ENCODE peak calls at places on chromosomes 3 and 15, in ten cellular contexts. One of them, this sample, is unnamed.

GRCh38 chr3:196108075-196108743 is 26.3 kb upstream of the TFRC start:
- DNase-seq in fibroblast of mammary gland: no peak
- DNase-seq in hepatocyte: peak
- DNase-seq in mammary epithelial cell: no peak
- DNase-seq in pancreas: no peak
- DNase-seq in glutamatergic neuron: no peak
- DNase-seq in AG09319: no peak
- DNase-seq in CD4-positive, alpha-beta T cell: no peak
- DNase-seq in neural crest cell: no peak
- DNase-seq in HL-60: no peak
- DNase-seq in this sample: no peak

GRCh38 chr15:73110246-73110645 is 58.0 kb downstream of the NEO1 start:
- DNase-seq in CD4-positive, alpha-beta T cell: no peak
- DNase-seq in glutamatergic neuron: no peak
- DNase-seq in AG09319: no peak
- DNase-seq in fibroblast of mammary gland: no peak
- DNase-seq in neural crest cell: no peak
- DNase-seq in mammary epithelial cell: no peak
- DNase-seq in HL-60: no peak
- DNase-seq in pancreas: no peak
- DNase-seq in hepatocyte: no peak
- DNase-seq in this sample: no peak

GRCh38 chr3:71438904-71439303 is 144.6 kb downstream of the FOXP1 start:
- DNase-seq in HL-60: peak
- DNase-seq in glutamatergic neuron: no peak
- DNase-seq in mammary epithelial cell: no peak
- DNase-seq in AG09319: no peak
- DNase-seq in hepatocyte: no peak
- DNase-seq in fibroblast of mammary gland: no peak
- DNase-seq in CD4-positive, alpha-beta T cell: no peak
- DNase-seq in pancreas: no peak
- DNase-seq in neural crest cell: no peak
- DNase-seq in this sample: no peak

GRCh38 chr3:65776494-65776893 is 262.2 kb downstream of the MAGI1 start:
- DNase-seq in HL-60: no peak
- DNase-seq in mammary epithelial cell: peak
- DNase-seq in glutamatergic neuron: no peak
- DNase-seq in fibroblast of mammary gland: peak
- DNase-seq in pancreas: no peak
- DNase-seq in neural crest cell: no peak
- DNase-seq in hepatocyte: no peak
- DNase-seq in AG09319: peak
- DNase-seq in CD4-positive, alpha-beta T cell: no peak
- DNase-seq in this sample: peak

GRCh38 chr15:70632079-70632850 is 131.1 kb downstream of the UACA start:
- DNase-seq in AG09319: no peak
- DNase-seq in glutamatergic neuron: no peak
- DNase-seq in CD4-positive, alpha-beta T cell: no peak
- DNase-seq in pancreas: no peak
- DNase-seq in hepatocyte: peak
- DNase-seq in HL-60: no peak
- DNase-seq in neural crest cell: no peak
- DNase-seq in fibroblast of mammary gland: peak
- DNase-seq in mammary epithelial cell: peak
- DNase-seq in this sample: no peak

GRCh38 chr15:37771462-37771861 is 163.0 kb upstream of the TMCO5A start:
- DNase-seq in glutamatergic neuron: no peak
- DNase-seq in fibroblast of mammary gland: peak
- DNase-seq in mammary epithelial cell: peak
- DNase-seq in CD4-positive, alpha-beta T cell: no peak
- DNase-seq in AG09319: no peak
- DNase-seq in pancreas: no peak
- DNase-seq in HL-60: no peak
- DNase-seq in hepatocyte: no peak
- DNase-seq in neural crest cell: no peak
- DNase-seq in this sample: peak

GRCh38 chr3:119211803-119212202 is 28.9 kb downstream of the B4GALT4 start:
- DNase-seq in glutamatergic neuron: no peak
- DNase-seq in mammary epithelial cell: no peak
- DNase-seq in fibroblast of mammary gland: no peak
- DNase-seq in hepatocyte: no peak
- DNase-seq in HL-60: no peak
- DNase-seq in AG09319: no peak
- DNase-seq in CD4-positive, alpha-beta T cell: no peak
- DNase-seq in neural crest cell: no peak
- DNase-seq in pancreas: no peak
- DNase-seq in this sample: no peak

GRCh38 chr3:60298141-60298540 is 953.1 kb downstream of the FHIT start:
- DNase-seq in neural crest cell: no peak
- DNase-seq in pancreas: no peak
- DNase-seq in mammary epithelial cell: no peak
- DNase-seq in fibroblast of mammary gland: no peak
- DNase-seq in HL-60: no peak
- DNase-seq in CD4-positive, alpha-beta T cell: no peak
- DNase-seq in glutamatergic neuron: no peak
- DNase-seq in AG09319: no peak
- DNase-seq in hepatocyte: no peak
- DNase-seq in this sample: no peak

GRCh38 chr3:57872606-57873005 is 116.5 kb downstream of the SLMAP start:
- DNase-seq in neural crest cell: no peak
- DNase-seq in pancreas: no peak
- DNase-seq in HL-60: no peak
- DNase-seq in CD4-positive, alpha-beta T cell: no peak
- DNase-seq in mammary epithelial cell: no peak
- DNase-seq in AG09319: no peak
- DNase-seq in glutamatergic neuron: no peak
- DNase-seq in hepatocyte: no peak
- DNase-seq in fibroblast of mammary gland: no peak
- DNase-seq in this sample: no peak

GRCh38 chr15:92733090-92733933 is 77.7 kb upstream of the FAM174B start:
- DNase-seq in hepatocyte: no peak
- DNase-seq in AG09319: no peak
- DNase-seq in neural crest cell: no peak
- DNase-seq in mammary epithelial cell: no peak
- DNase-seq in HL-60: peak
- DNase-seq in fibroblast of mammary gland: no peak
- DNase-seq in glutamatergic neuron: no peak
- DNase-seq in CD4-positive, alpha-beta T cell: no peak
- DNase-seq in pancreas: no peak
- DNase-seq in this sample: no peak

GRCh38 chr3:108014943-108015342 is 75.9 kb downstream of the CD47 start:
- DNase-seq in glutamatergic neuron: no peak
- DNase-seq in fibroblast of mammary gland: no peak
- DNase-seq in AG09319: no peak
- DNase-seq in CD4-positive, alpha-beta T cell: no peak
- DNase-seq in pancreas: no peak
- DNase-seq in hepatocyte: no peak
- DNase-seq in HL-60: no peak
- DNase-seq in neural crest cell: no peak
- DNase-seq in mammary epithelial cell: no peak
- DNase-seq in this sample: no peak

GRCh38 chr3:108011616-108012015 is 79.2 kb downstream of the CD47 start:
- DNase-seq in AG09319: no peak
- DNase-seq in hepatocyte: no peak
- DNase-seq in neural crest cell: no peak
- DNase-seq in glutamatergic neuron: no peak
- DNase-seq in pancreas: no peak
- DNase-seq in mammary epithelial cell: no peak
- DNase-seq in fibroblast of mammary gland: no peak
- DNase-seq in CD4-positive, alpha-beta T cell: no peak
- DNase-seq in HL-60: no peak
- DNase-seq in this sample: no peak

GRCh38 chr3:108017587-108017986 is 73.2 kb downstream of the CD47 start:
- DNase-seq in HL-60: no peak
- DNase-seq in AG09319: no peak
- DNase-seq in pancreas: no peak
- DNase-seq in glutamatergic neuron: no peak
- DNase-seq in neural crest cell: no peak
- DNase-seq in hepatocyte: no peak
- DNase-seq in CD4-positive, alpha-beta T cell: no peak
- DNase-seq in fibroblast of mammary gland: no peak
- DNase-seq in mammary epithelial cell: no peak
- DNase-seq in this sample: no peak

GRCh38 chr3:108012304-108012703 is 78.5 kb downstream of the CD47 start:
- DNase-seq in mammary epithelial cell: no peak
- DNase-seq in neural crest cell: no peak
- DNase-seq in AG09319: no peak
- DNase-seq in hepatocyte: no peak
- DNase-seq in pancreas: no peak
- DNase-seq in glutamatergic neuron: no peak
- DNase-seq in fibroblast of mammary gland: no peak
- DNase-seq in CD4-positive, alpha-beta T cell: no peak
- DNase-seq in HL-60: no peak
- DNase-seq in this sample: no peak

DNA sequence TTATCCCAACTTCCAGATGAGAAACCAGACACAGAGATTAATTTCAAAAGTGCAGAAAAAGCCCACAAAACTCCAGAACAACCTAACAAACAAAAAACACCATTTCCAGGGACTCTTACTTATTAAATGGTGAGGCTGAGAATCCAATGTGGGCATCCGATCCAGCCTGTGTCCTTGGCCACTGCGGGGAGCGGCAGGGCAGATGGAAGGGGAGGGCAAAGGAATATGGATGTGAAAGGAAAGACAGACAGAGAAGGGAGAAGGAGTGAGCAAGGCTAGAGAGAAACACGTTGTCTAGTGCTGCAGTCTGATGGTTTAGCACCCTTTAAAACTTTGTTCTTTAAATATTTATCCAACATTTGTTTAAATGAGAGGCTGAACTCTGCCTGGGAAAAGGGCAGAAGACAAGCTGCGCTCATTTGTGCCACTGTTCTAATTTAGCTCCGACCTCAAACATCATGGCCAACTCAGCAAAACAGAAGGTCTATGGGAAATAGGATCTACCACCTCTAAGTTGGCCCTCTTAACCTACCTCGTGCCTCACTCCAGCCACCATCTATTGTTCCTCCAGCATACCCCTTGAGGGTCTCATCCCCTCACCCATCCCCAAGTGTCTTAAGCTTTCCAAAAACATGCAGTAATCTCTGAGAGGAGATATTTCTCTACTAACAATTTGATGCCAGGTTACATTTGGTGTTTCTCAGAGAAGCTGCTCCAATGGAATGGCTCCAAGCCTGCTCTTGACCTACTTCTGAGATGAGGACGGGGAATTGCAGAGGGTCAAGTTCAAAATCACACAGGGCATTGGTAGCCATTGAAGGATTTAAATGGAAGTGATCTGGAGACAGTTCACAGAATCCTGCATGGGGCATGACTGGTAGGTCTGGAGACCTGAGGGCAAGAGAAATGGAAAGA is 77.4 kb downstream of the CD47 start:
- DNase-seq in hepatocyte: no peak
- DNase-seq in glutamatergic neuron: no peak
- DNase-seq in pancreas: no peak
- DNase-seq in mammary epithelial cell: no peak
- DNase-seq in AG09319: no peak
- DNase-seq in fibroblast of mammary gland: no peak
- DNase-seq in neural crest cell: no peak
- DNase-seq in HL-60: no peak
- DNase-seq in CD4-positive, alpha-beta T cell: no peak
- DNase-seq in this sample: no peak
- TF ChIP-seq CTCF in hepatocyte: no peak
- TF ChIP-seq CTCF in glutamatergic neuron: no peak
- TF ChIP-seq CTCF in pancreas: no peak
- TF ChIP-seq CTCF in mammary epithelial cell: no peak
- TF ChIP-seq CTCF in AG09319: no peak
- TF ChIP-seq CTCF in fibroblast of mammary gland: no peak
- TF ChIP-seq CTCF in neural crest cell: no peak
- TF ChIP-seq CTCF in HL-60: no peak
- TF ChIP-seq CTCF in CD4-positive, alpha-beta T cell: no peak
- TF ChIP-seq CTCF in this sample: no peak

DNA sequence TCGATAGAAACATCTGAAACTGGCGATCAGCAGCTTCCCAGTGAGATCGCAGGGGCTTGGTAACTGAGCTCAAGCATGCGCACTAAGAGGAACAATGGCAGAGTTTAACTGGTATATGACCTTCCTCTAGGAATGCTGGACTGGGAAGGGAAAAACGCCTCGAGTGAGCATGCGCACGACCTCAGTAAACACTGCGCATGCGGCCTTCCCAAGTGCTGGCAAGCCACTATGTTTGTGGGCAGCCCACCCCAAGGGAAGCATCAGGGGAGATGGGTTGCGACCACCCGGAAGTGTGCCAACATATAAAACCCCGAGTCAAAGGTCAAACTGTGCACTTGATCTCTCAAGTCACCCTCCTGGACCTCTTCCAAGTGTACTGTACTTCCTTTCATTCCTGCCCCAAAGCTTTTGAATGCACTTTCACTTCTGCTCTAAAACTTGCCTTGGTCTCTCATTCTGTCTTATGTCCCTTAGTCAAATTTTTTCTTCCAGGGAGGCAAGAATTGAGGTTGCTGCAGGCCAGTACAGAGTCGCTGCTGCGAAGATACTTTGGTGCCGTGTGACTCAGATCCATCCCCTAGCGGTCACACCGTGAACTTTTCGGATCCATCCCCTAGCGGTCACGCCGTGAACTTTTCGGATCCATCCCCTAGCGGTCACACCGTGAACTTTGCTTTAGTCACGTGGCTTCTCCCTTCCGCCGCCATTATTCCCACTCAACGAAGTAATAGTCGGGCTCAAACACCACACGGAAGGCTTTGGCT is 243.3 kb downstream of the FAM43A start:
- DNase-seq in fibroblast of mammary gland: peak
- DNase-seq in mammary epithelial cell: no peak
- DNase-seq in CD4-positive, alpha-beta T cell: no peak
- DNase-seq in glutamatergic neuron: peak
- DNase-seq in hepatocyte: no peak
- DNase-seq in neural crest cell: peak
- DNase-seq in HL-60: peak
- DNase-seq in AG09319: no peak
- DNase-seq in pancreas: no peak
- DNase-seq in this sample: no peak
- TF ChIP-seq CTCF in fibroblast of mammary gland: peak
- TF ChIP-seq CTCF in mammary epithelial cell: peak
- TF ChIP-seq CTCF in CD4-positive, alpha-beta T cell: no peak
- TF ChIP-seq CTCF in glutamatergic neuron: peak
- TF ChIP-seq CTCF in hepatocyte: peak
- TF ChIP-seq CTCF in neural crest cell: peak
- TF ChIP-seq CTCF in HL-60: no peak
- TF ChIP-seq CTCF in AG09319: peak
- TF ChIP-seq CTCF in pancreas: no peak
- TF ChIP-seq CTCF in this sample: peak

GRCh38 chr3:19213608-19214220 is 65.4 kb downstream of the KCNH8 start:
- DNase-seq in glutamatergic neuron: no peak
- DNase-seq in mammary epithelial cell: no peak
- DNase-seq in AG09319: no peak
- DNase-seq in hepatocyte: no peak
- DNase-seq in neural crest cell: no peak
- DNase-seq in HL-60: no peak
- DNase-seq in CD4-positive, alpha-beta T cell: no peak
- DNase-seq in fibroblast of mammary gland: no peak
- DNase-seq in pancreas: no peak
- DNase-seq in this sample: no peak
- TF ChIP-seq CTCF in glutamatergic neuron: no peak
- TF ChIP-seq CTCF in mammary epithelial cell: no peak
- TF ChIP-seq CTCF in AG09319: no peak
- TF ChIP-seq CTCF in hepatocyte: no peak
- TF ChIP-seq CTCF in neural crest cell: peak
- TF ChIP-seq CTCF in HL-60: peak
- TF ChIP-seq CTCF in CD4-positive, alpha-beta T cell: no peak
- TF ChIP-seq CTCF in fibroblast of mammary gland: no peak
- TF ChIP-seq CTCF in pancreas: no peak
- TF ChIP-seq CTCF in this sample: no peak

GRCh38 chr3:135788978-135789377 is 176.6 kb upstream of the PPP2R3A start:
- DNase-seq in neural crest cell: no peak
- DNase-seq in HL-60: no peak
- DNase-seq in hepatocyte: no peak
- DNase-seq in pancreas: no peak
- DNase-seq in mammary epithelial cell: no peak
- DNase-seq in CD4-positive, alpha-beta T cell: no peak
- DNase-seq in fibroblast of mammary gland: no peak
- DNase-seq in AG09319: no peak
- DNase-seq in glutamatergic neuron: no peak
- DNase-seq in this sample: no peak

GRCh38 chr3:135792174-135792573 is 173.4 kb upstream of the PPP2R3A start:
- DNase-seq in neural crest cell: peak
- DNase-seq in AG09319: no peak
- DNase-seq in CD4-positive, alpha-beta T cell: no peak
- DNase-seq in fibroblast of mammary gland: no peak
- DNase-seq in pancreas: no peak
- DNase-seq in HL-60: no peak
- DNase-seq in hepatocyte: no peak
- DNase-seq in mammary epithelial cell: no peak
- DNase-seq in glutamatergic neuron: no peak
- DNase-seq in this sample: no peak
- TF ChIP-seq CTCF in neural crest cell: no peak
- TF ChIP-seq CTCF in AG09319: no peak
- TF ChIP-seq CTCF in CD4-positive, alpha-beta T cell: no peak
- TF ChIP-seq CTCF in fibroblast of mammary gland: no peak
- TF ChIP-seq CTCF in pancreas: no peak
- TF ChIP-seq CTCF in HL-60: no peak
- TF ChIP-seq CTCF in hepatocyte: peak
- TF ChIP-seq CTCF in mammary epithelial cell: no peak
- TF ChIP-seq CTCF in glutamatergic neuron: no peak
- TF ChIP-seq CTCF in this sample: peak

This sample was measured in HFFc6.